ENCODE peak calls at places on chromosomes 2 and 18, in ten cellular contexts. D is mucosa of descending colon, A is heart right ventricle, Z is HCT116, S is kidney, P is colonic mucosa, N is choroid plexus epithelial cell, G is neural progenitor cell, W is transverse colon, V is dorsolateral prefrontal cortex. B is an unnamed sample.

GRCh38 chr2:231922945-231923344 is 3.3 kb downstream of the NPPC start:
- DNase-seq in P (no peak), G (no peak), Z (no peak), V (no peak), W (no peak), S (peak), N (no peak), A (no peak), D (no peak), B (no peak)

GRCh38 chr2:2662037-2662846 is 331.2 kb upstream of the MYT1L start:
- DNase-seq in S (no peak), Z (no peak), N (no peak), D (no peak), V (peak), P (peak), G (no peak), W (peak), A (peak), B (no peak)

GRCh38 chr2:192267484-192267883 is 72.8 kb upstream of the TMEFF2 start:
- DNase-seq in A (no peak), Z (no peak), S (no peak), G (no peak), D (no peak), P (no peak), V (no peak), W (no peak), N (peak), B (peak)

GRCh38 chr18:74476154-74476553 is 19.0 kb upstream of the DIPK1C start:
- DNase-seq in Z (no peak), P (no peak), D (no peak), S (no peak), N (peak), A (peak), V (peak), G (peak), W (no peak), B (peak)

GRCh38 chr2:28164280-28164801 is 228.3 kb upstream of the FOSL2 start:
- DNase-seq in A (peak), Z (no peak), G (no peak), D (peak), P (no peak), W (no peak), V (no peak), S (peak), N (peak), B (peak)

GRCh38 chr2:205754924-205755321 is 72.6 kb downstream of the NRP2 start:
- DNase-seq in V (no peak), A (no peak), N (peak), Z (peak), D (no peak), G (peak), S (peak), P (peak), W (peak), B (no peak)

GRCh38 chr2:112836695-112837117 is at the start of gene IL1B:
- DNase-seq in Z (no peak), G (no peak), V (no peak), W (no peak), N (peak), D (no peak), A (no peak), S (no peak), P (no peak), B (peak)

GRCh38 chr2:91974401-91975129 is 2896.7 kb upstream of the TEKT4 start:
- DNase-seq in G (no peak), P (no peak), V (no peak), W (no peak), A (no peak), D (no peak), Z (no peak), S (no peak), N (no peak), B (no peak)

GRCh38 chr2:97739893-97740245 is 26.5 kb downstream of the ZAP70 start:
- DNase-seq in D (no peak), N (no peak), W (no peak), A (no peak), P (no peak), V (no peak), S (no peak), G (no peak), Z (no peak), B (no peak)

GRCh38 chr18:49616618-49617328 is 54.9 kb downstream of the LIPG start:
- DNase-seq in D (no peak), S (no peak), P (no peak), A (no peak), W (no peak), V (no peak), Z (no peak), N (no peak), G (no peak), B (no peak)

GRCh38 chr18:8153887-8154583 is 455.2 kb upstream of the RAB12 start:
- DNase-seq in V (no peak), W (no peak), S (no peak), P (no peak), G (no peak), D (no peak), A (no peak), N (peak), Z (no peak), B (no peak)

GRCh38 chr2:134250840-134251461 is 2.9 kb upstream of the MGAT5 start:
- DNase-seq in W (no peak), S (no peak), V (no peak), P (no peak), G (no peak), A (no peak), N (no peak), D (no peak), Z (no peak), B (no peak)

GRCh38 chr18:72910045-72910444 is 42.3 kb upstream of the NETO1 start:
- DNase-seq in N (peak), Z (no peak), S (no peak), V (no peak), G (no peak), W (no peak), P (no peak), A (no peak), D (no peak), B (no peak)

GRCh38 chr2:30686669-30687068 is 120.6 kb downstream of the CAPN13 start:
- DNase-seq in V (no peak), P (no peak), D (no peak), A (no peak), W (no peak), N (no peak), Z (no peak), S (no peak), G (no peak), B (no peak)

GRCh38 chr2:177717831-177718618 is 325.5 kb downstream of the AGPS start:
- DNase-seq in N (peak), A (no peak), Z (peak), V (no peak), D (no peak), G (no peak), P (no peak), W (no peak), S (no peak), B (no peak)

GRCh38 chr2:23788100-23788499 is 138.8 kb downstream of the ATAD2B start:
- DNase-seq in D (no peak), G (no peak), N (no peak), A (no peak), V (no peak), S (no peak), Z (no peak), W (no peak), P (no peak), B (no peak)

GRCh38 chr2:237391140-237391539 is 22.8 kb downstream of the COL6A3 start:
- DNase-seq in S (no peak), D (no peak), A (no peak), P (no peak), V (no peak), G (no peak), W (no peak), N (peak), Z (no peak), B (peak)

GRCh38 chr18:23921716-23922285 is 92.8 kb upstream of the TTC39C start:
- DNase-seq in P (no peak), N (no peak), V (no peak), S (no peak), Z (no peak), W (no peak), A (no peak), D (no peak), G (peak), B (no peak)

GRCh38 chr2:238240761-238241711 is 1.2 kb upstream of the HES6 start:
- DNase-seq in A (peak), S (no peak), Z (peak), W (peak), N (no peak), D (peak), P (peak), G (peak), V (no peak), B (no peak)

GRCh38 chr18:34097312-34097711 is 127.4 kb downstream of the NOL4 start:
- DNase-seq in Z (no peak), S (no peak), N (peak), D (no peak), A (no peak), G (no peak), V (no peak), W (no peak), P (no peak), B (peak)

GRCh38 chr18:46336278-46337205 is 232.4 kb downstream of the HAUS1 start:
- DNase-seq in N (no peak), P (no peak), W (no peak), V (no peak), A (no peak), D (no peak), S (no peak), Z (no peak), G (no peak), B (no peak)

GRCh38 chr2:233829193-233830110 is 24.9 kb downstream of the HJURP start:
- DNase-seq in V (no peak), D (no peak), W (no peak), G (no peak), A (no peak), Z (no peak), P (no peak), S (no peak), N (no peak), B (no peak)

GRCh38 chr2:112275314-112275886 is at the start of gene ZC3H6:
- DNase-seq in N (peak), Z (peak), G (peak), S (peak), D (peak), A (peak), V (peak), P (peak), W (peak), B (peak)

GRCh38 chr2:191622374-191623320 is 55.3 kb upstream of the NABP1 start:
- DNase-seq in V (no peak), A (no peak), S (no peak), Z (no peak), W (no peak), G (no peak), D (no peak), P (no peak), N (no peak), B (no peak)

GRCh38 chr2:115635440-115635839 is 1193.0 kb downstream of the DPP10 start:
- DNase-seq in D (no peak), N (no peak), Z (no peak), P (no peak), A (no peak), W (no peak), V (no peak), S (no peak), G (no peak), B (no peak)

GRCh38 chr2:39696072-39696471 is 30.4 kb downstream of the TMEM178A start:
- DNase-seq in Z (no peak), W (no peak), N (peak), P (no peak), V (no peak), S (no peak), G (no peak), A (no peak), D (no peak), B (peak)

GRCh38 chr2:33289961-33290360 is 186.5 kb upstream of the RASGRP3 start:
- DNase-seq in W (no peak), S (no peak), D (no peak), A (no peak), N (no peak), G (no peak), P (no peak), Z (no peak), V (no peak), B (no peak)

GRCh38 chr2:18432999-18433398 is 127.5 kb downstream of the RDH14 start:
- DNase-seq in P (no peak), D (no peak), Z (no peak), A (no peak), V (no peak), S (no peak), N (peak), W (no peak), G (peak), B (peak)

GRCh38 chr2:68594674-68595492 is 48.5 kb upstream of the PROKR1 start:
- DNase-seq in Z (peak), P (peak), G (peak), N (peak), V (no peak), S (no peak), W (peak), A (peak), D (peak), B (peak)

GRCh38 chr2:221203138-221203537 is 369.0 kb downstream of the EPHA4 start:
- DNase-seq in D (no peak), G (no peak), P (no peak), V (no peak), S (no peak), W (peak), A (no peak), N (no peak), Z (no peak), B (no peak)

GRCh38 chr2:191544511-191545062 is 133.3 kb upstream of the NABP1 start:
- DNase-seq in W (no peak), N (no peak), P (no peak), G (no peak), V (no peak), S (no peak), A (no peak), Z (no peak), D (no peak), B (no peak)

GRCh38 chr18:22043837-22044236 is 125.6 kb upstream of the GATA6 start:
- DNase-seq in V (no peak), G (no peak), P (no peak), A (no peak), N (no peak), Z (no peak), D (no peak), S (no peak), W (no peak), B (no peak)

GRCh38 chr18:9901377-9901776 is 12.4 kb upstream of the VAPA start:
- DNase-seq in D (no peak), P (no peak), N (peak), S (no peak), V (no peak), G (no peak), W (no peak), A (no peak), Z (no peak), B (peak)

GRCh38 chr2:107582487-107582886 is 244.2 kb upstream of the RGPD4 start:
- DNase-seq in S (no peak), P (no peak), G (no peak), V (no peak), D (no peak), N (no peak), W (no peak), A (no peak), Z (no peak), B (no peak)

GRCh38 chr18:68542818-68543217 is 172.1 kb downstream of the TMX3 start:
- DNase-seq in W (no peak), A (no peak), G (no peak), P (no peak), S (no peak), D (no peak), N (no peak), V (no peak), Z (no peak), B (no peak)

GRCh38 chr2:66874411-66874810 is 439.5 kb downstream of the MEIS1 start:
- DNase-seq in A (no peak), V (no peak), S (no peak), D (no peak), Z (no peak), G (no peak), P (no peak), N (peak), W (no peak), B (peak)

GRCh38 chr2:127535422-127535901 is at the start of gene MYO7B:
- DNase-seq in D (peak), V (no peak), P (peak), G (no peak), W (peak), A (no peak), Z (no peak), S (peak), N (no peak), B (no peak)

GRCh38 chr18:10297079-10297478 is 157.4 kb upstream of the APCDD1 start:
- DNase-seq in S (no peak), N (no peak), D (no peak), V (no peak), P (no peak), Z (no peak), W (no peak), A (no peak), G (peak), B (no peak)

GRCh38 chr2:8061219-8061618 is 620.6 kb upstream of the ID2 start:
- DNase-seq in P (no peak), S (no peak), Z (no peak), A (no peak), D (no peak), N (no peak), W (no peak), G (no peak), V (no peak), B (no peak)

DNA sequence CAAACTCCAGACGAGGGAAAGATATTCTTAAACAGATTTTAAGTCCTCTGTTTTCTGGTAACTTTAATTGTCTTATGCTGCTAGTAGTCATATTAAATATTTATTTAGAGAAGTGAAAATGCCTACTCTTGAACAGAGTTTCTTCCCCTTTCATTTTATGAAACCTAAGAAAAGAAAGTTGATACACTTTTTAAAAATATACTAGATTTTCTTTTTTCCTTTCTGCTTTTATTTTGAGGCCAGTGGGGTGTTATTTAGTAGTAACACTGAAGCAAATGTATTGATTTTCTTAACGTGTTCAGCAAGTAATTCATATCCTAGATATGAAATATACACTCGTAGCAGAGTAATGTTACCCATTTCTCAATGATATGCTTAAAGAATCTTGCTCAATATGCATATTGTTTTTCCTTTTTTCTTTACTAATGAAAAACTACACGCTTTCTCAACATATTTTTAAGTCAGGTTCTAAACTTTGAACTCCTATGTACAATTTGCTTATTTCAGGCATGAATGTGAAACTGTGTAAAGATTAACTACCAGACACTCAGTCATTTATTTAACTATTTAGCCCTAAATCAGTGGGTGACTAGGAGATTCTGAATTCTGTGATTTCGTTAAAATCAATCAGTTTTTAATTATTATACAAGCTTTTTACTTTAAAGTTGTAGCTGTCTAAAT is 737 bp downstream of the KYNU start:
- DNase-seq in A (no peak), Z (no peak), G (no peak), W (no peak), P (no peak), V (no peak), D (no peak), N (no peak), S (no peak), B (no peak)
- H3K4me3 ChIP-seq in A (peak), Z (no peak), G (no peak), W (peak), P (no peak), V (no peak), D (no peak), N (peak), S (peak), B (no peak)

GRCh38 chr2:120204417-120204816 is 18.8 kb downstream of the TMEM185B start:
- DNase-seq in V (no peak), A (no peak), P (no peak), S (no peak), W (no peak), N (no peak), D (no peak), Z (no peak), G (no peak), B (no peak)

GRCh38 chr2:120204022-120204405 is 19.2 kb downstream of the TMEM185B start:
- DNase-seq in P (no peak), G (no peak), S (no peak), D (no peak), W (no peak), Z (no peak), V (no peak), A (no peak), N (no peak), B (no peak)

GRCh38 chr2:120203341-120204021 is 19.7 kb downstream of the TMEM185B start:
- DNase-seq in G (no peak), A (no peak), D (no peak), P (no peak), S (no peak), Z (no peak), W (no peak), V (no peak), N (no peak), B (no peak)

GRCh38 chr2:120204945-120205670 is 18.1 kb downstream of the TMEM185B start:
- DNase-seq in N (no peak), D (no peak), A (no peak), Z (no peak), G (no peak), W (no peak), P (no peak), S (no peak), V (no peak), B (no peak)

DNA sequence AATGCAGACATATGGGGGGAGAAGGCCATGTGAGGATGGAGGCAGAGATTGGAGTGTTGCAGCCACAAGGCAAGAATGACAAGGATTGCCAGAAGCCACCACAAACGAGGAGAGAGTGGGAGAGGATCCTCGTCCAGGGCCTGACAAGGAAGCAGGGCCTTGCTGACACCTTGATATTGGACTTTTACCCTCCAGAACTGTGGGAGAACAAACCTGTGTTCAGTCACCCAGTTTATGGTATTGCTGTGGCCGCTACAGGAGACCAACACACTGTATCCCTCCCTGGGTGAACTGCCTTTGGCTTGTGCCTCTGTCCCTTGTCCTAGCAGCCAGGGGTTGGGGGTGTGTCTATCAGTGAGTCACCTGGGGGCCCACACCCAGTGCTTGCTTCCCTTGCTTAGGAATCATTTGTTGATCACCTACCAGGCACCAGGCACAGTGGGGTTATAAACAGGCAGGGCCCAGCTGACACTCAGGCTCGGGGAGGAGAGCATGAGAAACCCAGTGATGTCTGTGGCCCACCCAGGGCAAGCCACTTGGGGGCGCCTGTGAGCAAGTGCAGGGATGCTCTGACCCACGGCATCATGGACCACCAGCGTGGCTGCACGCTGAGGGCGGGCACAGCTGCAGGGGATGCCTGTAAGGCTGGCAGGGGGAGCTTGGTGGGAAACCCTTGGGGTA is 17.2 kb downstream of the TMEM185B start:
- DNase-seq in V (no peak), S (no peak), W (peak), D (peak), Z (no peak), G (peak), A (peak), N (no peak), P (peak), B (peak)
- TF ChIP-seq CTCF in V (no peak), S (peak), W (peak), D (peak), Z (peak), G (peak), A (peak), N (peak), P (peak), B (peak)

GRCh38 chr2:62770629-62771028 is 65.1 kb downstream of the EHBP1 start:
- DNase-seq in W (no peak), A (no peak), Z (no peak), S (no peak), D (no peak), P (no peak), V (no peak), G (no peak), N (no peak), B (no peak)
- H3K4me3 ChIP-seq in W (no peak), A (no peak), Z (no peak), S (no peak), D (no peak), P (no peak), V (no peak), G (no peak), N (no peak), B (no peak)

GRCh38 chr2:86396304-86396785 is 44.8 kb upstream of the KDM3A start:
- DNase-seq in P (peak), W (peak), Z (peak), N (peak), A (no peak), G (peak), V (peak), S (no peak), D (no peak), B (peak)
- TF ChIP-seq CTCF in P (no peak), W (no peak), Z (peak), N (peak), A (peak), G (peak), V (peak), S (peak), D (no peak), B (peak)

B was measured in fibroblast of pulmonary artery.